ENCODE peak calls at places on chromosomes 3 and 15, in four cellular contexts. M is WTC11, R is HepG2, O is K562. S is an unnamed sample.

GRCh38 chr15:70142322-70143191 is 44.8 kb upstream of the TLE3 start:
- DNase-seq in M (no peak), R (no peak), O (peak), S (no peak)

GRCh38 chr3:137692803-137693431 is 71.2 kb upstream of the SOX14 start:
- DNase-seq in M (peak), R (peak), O (peak), S (peak)

GRCh38 chr15:63277893-63278505 is 594 bp downstream of the APH1B start:
- DNase-seq in M (peak), R (no peak), O (peak), S (peak)

GRCh38 chr3:42739401-42740158 is 33.5 kb downstream of the CCDC13 start:
- DNase-seq in M (no peak), R (peak), O (no peak), S (no peak)

GRCh38 chr15:72117448-72117697 is 577 bp downstream of the MYO9A start:
- DNase-seq in M (peak), R (peak), O (no peak), S (peak)

GRCh38 chr3:40179016-40179415 is 130.5 kb upstream of the EIF1B start:
- DNase-seq in M (peak), R (peak), O (peak), S (peak)

GRCh38 chr3:194900886-194901522 is 215.3 kb downstream of the FAM43A start:
- DNase-seq in M (no peak), R (no peak), O (no peak), S (no peak)

GRCh38 chr3:49868951-49869454 is 703 bp downstream of the CAMKV start:
- DNase-seq in M (peak), R (no peak), O (peak), S (no peak)

GRCh38 chr15:87733977-87734376 is 522.6 kb downstream of the NTRK3 start:
- DNase-seq in M (no peak), R (no peak), O (no peak), S (no peak)

GRCh38 chr3:151843275-151843674 is 29.4 kb downstream of the AADAC start:
- DNase-seq in M (no peak), R (no peak), O (peak), S (peak)

DNA sequence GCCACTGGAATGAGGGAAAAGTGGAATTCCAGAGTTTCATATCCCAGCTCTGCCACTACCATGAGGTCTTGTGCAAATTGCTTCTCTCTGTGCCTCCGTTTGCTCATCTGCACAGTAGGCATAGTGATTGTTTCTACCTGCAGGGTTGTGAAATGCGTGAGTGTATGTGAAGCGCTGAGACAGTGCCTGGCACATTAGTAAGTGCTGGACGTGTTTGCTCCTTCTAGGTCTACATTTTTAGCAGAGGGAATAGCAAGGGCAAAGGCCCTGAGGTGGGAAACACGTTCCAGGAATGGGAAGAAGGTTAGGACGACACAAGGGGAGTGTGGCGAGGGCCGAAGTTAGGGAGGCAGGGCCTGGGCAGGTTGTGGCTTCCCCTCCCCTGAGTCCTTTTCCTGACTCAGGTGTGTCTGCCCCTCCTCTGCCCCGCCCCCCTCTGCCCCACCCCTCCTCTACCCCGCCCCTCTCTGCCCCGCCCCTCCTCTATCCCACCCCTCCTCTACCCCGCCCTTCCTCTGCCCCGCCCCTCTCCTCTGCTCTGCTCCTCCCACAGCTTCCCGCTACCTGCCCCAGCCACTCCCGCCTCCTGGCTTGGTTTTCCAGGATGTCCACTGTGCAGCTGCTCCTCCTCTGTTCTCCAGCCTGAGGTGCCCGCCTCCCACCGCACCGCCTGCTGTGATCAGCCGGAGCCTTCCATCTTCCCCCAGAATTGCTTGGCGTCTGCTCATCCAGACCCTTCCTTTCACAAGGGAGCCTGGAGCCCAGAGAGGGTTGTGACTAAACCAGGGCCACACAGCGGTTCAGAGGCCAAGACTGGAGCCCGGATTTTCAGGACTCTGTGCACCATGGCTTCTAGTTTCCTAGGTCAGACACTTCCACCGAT is 31.1 kb upstream of the SMAD6 start:
- DNase-seq in M (peak), R (peak), O (peak), S (peak)
- TF ChIP-seq NR3C1 in M (no peak), R (no peak), O (no peak), S (no peak)

GRCh38 chr3:13353936-13354542 is 66.1 kb downstream of the NUP210 start:
- DNase-seq in M (no peak), R (no peak), O (peak), S (peak)
- TF ChIP-seq CTCF in M (no peak), R (peak), O (peak), S (peak)

GRCh38 chr3:115022835-115023398 is 124.2 kb downstream of the ZBTB20 start:
- DNase-seq in M (no peak), R (no peak), O (no peak), S (no peak)

GRCh38 chr3:115022214-115022613 is 124.9 kb downstream of the ZBTB20 start:
- DNase-seq in M (no peak), R (no peak), O (no peak), S (no peak)

GRCh38 chr3:115021061-115021460 is 126.0 kb downstream of the ZBTB20 start:
- DNase-seq in M (no peak), R (no peak), O (no peak), S (no peak)

GRCh38 chr3:115018694-115019093 is 128.4 kb downstream of the ZBTB20 start:
- DNase-seq in M (no peak), R (no peak), O (no peak), S (no peak)

DNA sequence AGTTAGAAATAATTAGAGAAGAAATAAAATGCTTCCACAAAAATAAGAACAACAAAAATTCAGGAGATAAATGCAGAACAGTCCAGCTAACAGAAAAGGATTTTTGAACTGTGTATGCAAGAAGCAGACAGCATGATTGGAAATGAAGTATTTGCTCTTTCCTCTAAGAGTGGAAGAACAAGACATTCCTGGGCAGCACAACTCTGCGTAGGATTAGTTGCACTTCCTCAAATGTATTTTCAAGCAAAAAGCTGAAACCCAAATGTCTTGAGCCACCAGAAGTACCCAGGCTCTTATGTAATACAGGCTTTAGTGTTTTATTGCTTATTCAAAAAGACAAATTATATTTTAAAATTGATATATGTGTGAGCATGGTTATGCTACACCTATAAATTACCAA is 127.2 kb downstream of the ZBTB20 start:
- DNase-seq in M (no peak), R (no peak), O (no peak), S (no peak)
- TF ChIP-seq NR3C1 in M (no peak), R (no peak), O (no peak), S (no peak)

DNA sequence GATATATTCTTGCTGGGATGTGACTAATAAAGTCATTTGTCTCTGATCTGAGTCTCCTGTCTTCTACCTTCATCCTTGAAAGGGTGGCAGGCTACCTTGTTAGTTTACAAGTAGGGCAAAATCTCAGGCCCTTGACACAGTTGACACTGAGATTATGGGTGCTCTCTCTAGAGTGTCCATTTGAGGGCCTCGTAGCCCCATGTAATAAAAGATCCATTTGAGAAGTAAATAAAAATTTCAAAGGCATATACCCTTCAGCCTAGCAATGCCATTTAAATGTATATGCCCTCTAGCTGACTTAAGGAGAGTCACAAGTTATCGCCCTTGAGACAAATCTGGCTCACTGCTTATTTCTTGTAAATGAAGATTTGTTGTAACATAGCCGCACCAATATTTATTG is 98.6 kb downstream of the TCF12 start:
- DNase-seq in M (no peak), R (peak), O (peak), S (peak)
- TF ChIP-seq CTCF in M (no peak), R (peak), O (peak), S (no peak)

DNA sequence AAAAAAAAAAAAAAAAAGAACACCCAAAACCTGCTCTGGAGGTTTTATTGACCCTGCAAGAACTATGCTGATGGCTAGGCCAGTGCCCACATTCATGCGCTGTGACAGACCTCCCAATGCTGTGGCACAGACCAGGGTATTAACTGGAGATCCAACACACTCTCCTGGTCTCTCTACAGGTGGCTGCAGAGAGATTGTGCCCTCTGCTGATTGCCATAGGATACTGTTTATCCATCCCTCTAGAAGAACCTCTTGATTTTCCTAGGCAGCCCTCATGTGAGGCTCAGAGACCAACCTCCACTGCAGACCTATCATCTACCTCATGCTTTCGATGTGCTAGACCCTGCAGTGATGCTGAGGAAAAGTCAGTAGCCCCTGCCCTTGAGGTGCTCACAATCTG is 125.5 kb upstream of the TRIM42 start:
- DNase-seq in M (no peak), R (no peak), O (no peak), S (no peak)
- TF ChIP-seq NR3C1 in M (no peak), R (no peak), O (no peak), S (no peak)

DNA sequence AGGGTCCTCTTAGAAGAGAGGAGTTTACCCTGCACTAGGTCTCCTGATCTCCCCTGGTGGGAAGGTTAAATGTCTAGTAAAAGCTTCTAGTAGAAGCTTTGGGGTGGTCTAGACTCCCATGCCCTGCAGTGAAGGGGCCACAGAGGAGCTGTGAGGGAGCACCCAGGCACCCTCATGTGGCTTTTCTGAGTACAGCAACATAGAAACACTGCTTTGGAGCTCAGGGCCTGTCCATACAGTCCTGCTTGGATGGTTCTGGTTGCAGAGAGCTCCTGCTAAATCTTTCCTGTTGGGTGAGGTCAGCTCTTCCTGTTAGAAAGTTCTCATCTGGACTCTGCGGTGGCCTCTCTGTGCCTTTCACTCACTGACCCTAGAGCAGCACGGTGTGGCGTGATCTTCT is 47.8 kb downstream of the GPD1L start:
- DNase-seq in M (peak), R (peak), O (peak), S (no peak)
- TF ChIP-seq CTCF in M (no peak), R (peak), O (peak), S (peak)